ENCODE peak calls at places on chromosomes 16 and 17, in nine cellular contexts. I is heart left ventricle, T is stomach, H is HCT116, K is tibial nerve, F is GM12878, W is endothelial cell of umbilical vein, S is transverse colon, P is IMR-90. M is an unnamed sample.

GRCh38 chr17:42760652-42761581 is at the start of gene RAMP2:
- DNase-seq in W (peak), T (peak), P (no peak), F (no peak), K (no peak), S (no peak), H (no peak), I (peak), M (no peak)

GRCh38 chr17:72512649-72513556 is 392.1 kb downstream of the SOX9 start:
- DNase-seq in T (no peak), S (no peak), W (no peak), K (no peak), I (no peak), H (no peak), P (no peak), F (no peak), M (no peak)

GRCh38 chr16:10966129-10966528 is 21.8 kb downstream of the CLEC16A start:
- DNase-seq in K (no peak), T (no peak), I (no peak), F (no peak), W (peak), H (no peak), S (no peak), P (no peak), M (no peak)

GRCh38 chr17:17508641-17509591 is 12.7 kb upstream of the RASD1 start:
- DNase-seq in S (no peak), P (no peak), I (no peak), F (no peak), K (no peak), T (no peak), W (no peak), H (no peak), M (no peak)

GRCh38 chr17:10620823-10621222 is 36.3 kb downstream of the MYH3 start:
- DNase-seq in F (no peak), P (no peak), I (no peak), H (no peak), K (no peak), W (no peak), S (no peak), T (no peak), M (no peak)

GRCh38 chr17:7380855-7381683 is at the start of gene TNK1:
- DNase-seq in H (no peak), T (peak), P (no peak), K (no peak), S (peak), F (no peak), I (peak), W (no peak), M (no peak)

GRCh38 chr16:66629856-66630255 is 25.4 kb downstream of the CMTM3 start:
- DNase-seq in S (no peak), T (no peak), H (no peak), K (no peak), F (no peak), P (no peak), I (no peak), W (no peak), M (no peak)

GRCh38 chr16:61879306-61879705 is 156.9 kb downstream of the CDH8 start:
- DNase-seq in T (no peak), K (no peak), S (no peak), P (no peak), W (no peak), F (no peak), I (no peak), H (no peak), M (no peak)

GRCh38 chr17:33786478-33786877 is 468.6 kb upstream of the CCL2 start:
- DNase-seq in H (no peak), S (no peak), T (no peak), I (peak), F (no peak), P (no peak), W (no peak), K (peak), M (no peak)

GRCh38 chr17:63364387-63364786 is 81.7 kb downstream of the CYB561 start:
- DNase-seq in T (no peak), F (no peak), H (no peak), W (no peak), P (peak), I (no peak), S (no peak), K (no peak), M (no peak)

GRCh38 chr16:3690991-3691720 is 26.2 kb downstream of the TRAP1 start:
- DNase-seq in H (no peak), W (no peak), F (no peak), S (no peak), I (no peak), K (peak), P (no peak), T (no peak), M (no peak)

GRCh38 chr16:55710466-55710865 is 54.7 kb downstream of the SLC6A2 start:
- DNase-seq in F (no peak), P (no peak), K (no peak), W (no peak), H (no peak), S (no peak), I (no peak), T (no peak), M (no peak)

GRCh38 chr17:48630925-48631692 is 5.0 kb upstream of the HOXB9 start:
- DNase-seq in F (no peak), T (no peak), H (no peak), I (no peak), W (no peak), P (no peak), S (peak), K (no peak), M (no peak)

GRCh38 chr17:43661699-43662431 is at the start of gene MEOX1:
- DNase-seq in T (no peak), P (peak), W (no peak), S (no peak), K (no peak), H (no peak), F (peak), I (peak), M (peak)

GRCh38 chr17:81513669-81514484 is 1.3 kb upstream of the ACTG1 start:
- DNase-seq in P (peak), T (peak), W (peak), K (peak), S (peak), F (no peak), H (no peak), I (peak), M (no peak)

GRCh38 chr17:71464241-71464640 is 656.6 kb upstream of the SOX9 start:
- DNase-seq in S (no peak), K (no peak), W (no peak), H (no peak), F (no peak), P (no peak), T (no peak), I (no peak), M (no peak)

GRCh38 chr16:52825882-52826281 is 226.8 kb downstream of the CHD9NB start:
- DNase-seq in K (no peak), W (no peak), H (no peak), I (no peak), F (no peak), S (no peak), T (no peak), P (no peak), M (no peak)

GRCh38 chr17:64466019-64466735 is 17.3 kb downstream of the MILR1 start:
- DNase-seq in K (no peak), I (no peak), H (no peak), T (no peak), P (no peak), S (no peak), W (no peak), F (no peak), M (no peak)

GRCh38 chr17:44005527-44005864 is 1.1 kb downstream of the NAGS start:
- DNase-seq in I (no peak), H (no peak), W (no peak), F (no peak), K (no peak), P (no peak), S (no peak), T (no peak), M (no peak)

GRCh38 chr17:66302761-66303626 is 581 bp downstream of the PRKCA start:
- DNase-seq in H (no peak), P (peak), T (peak), W (peak), I (peak), K (peak), S (peak), F (no peak), M (peak)

GRCh38 chr16:79795556-79795955 is 195.0 kb upstream of the MAF start:
- DNase-seq in P (no peak), K (no peak), S (no peak), F (no peak), T (no peak), W (no peak), I (no peak), H (no peak), M (no peak)

GRCh38 chr16:81457326-81458133 is 12.9 kb downstream of the CMIP start:
- DNase-seq in K (no peak), W (peak), T (no peak), F (no peak), I (no peak), H (peak), S (no peak), P (peak), M (peak)

GRCh38 chr16:8720080-8720966 is 45.9 kb downstream of the ABAT start:
- DNase-seq in F (no peak), S (no peak), I (peak), W (no peak), T (no peak), H (no peak), P (no peak), K (no peak), M (no peak)

GRCh38 chr17:49787932-49788442 is 494 bp upstream of the KAT7 start:
- DNase-seq in H (no peak), S (peak), F (no peak), P (no peak), I (peak), W (no peak), K (no peak), T (no peak), M (no peak)

GRCh38 chr17:10790491-10791401 is 13.2 kb downstream of the TMEM238L start:
- DNase-seq in P (no peak), I (no peak), T (peak), H (no peak), K (peak), S (peak), F (no peak), W (no peak), M (no peak)

GRCh38 chr16:83899272-83899897 is 470 bp downstream of the MLYCD start:
- DNase-seq in W (peak), F (no peak), S (peak), I (peak), H (no peak), T (peak), K (no peak), P (peak), M (no peak)

GRCh38 chr16:10871157-10871991 is 5.6 kb upstream of the CIITA start:
- DNase-seq in H (peak), P (peak), T (peak), W (no peak), S (peak), F (peak), I (peak), K (no peak), M (peak)

GRCh38 chr17:72697602-72698146 is 394.8 kb downstream of the SLC39A11 start:
- DNase-seq in S (no peak), T (no peak), I (no peak), H (no peak), K (no peak), F (no peak), P (peak), W (no peak), M (no peak)

GRCh38 chr17:81043725-81044427 is 8.9 kb downstream of the BAIAP2 start:
- DNase-seq in K (no peak), F (no peak), P (no peak), I (no peak), S (no peak), W (peak), T (peak), H (peak), M (peak)

GRCh38 chr16:89504061-89504460 is 4.1 kb upstream of the SPG7 start:
- DNase-seq in I (no peak), S (no peak), T (no peak), H (no peak), P (no peak), K (no peak), F (no peak), W (no peak), M (no peak)

GRCh38 chr16:89506791-89507191 is 1.4 kb upstream of the SPG7 start:
- DNase-seq in P (no peak), H (no peak), F (no peak), I (no peak), K (no peak), T (no peak), W (no peak), S (no peak), M (no peak)

GRCh38 chr16:89506113-89506504 is 2.1 kb upstream of the SPG7 start:
- DNase-seq in W (no peak), T (peak), K (no peak), H (no peak), I (peak), S (no peak), P (no peak), F (no peak), M (no peak)

GRCh38 chr16:89507219-89507833 is 877 bp upstream of the SPG7 start:
- DNase-seq in T (peak), W (no peak), P (no peak), K (no peak), H (no peak), S (no peak), F (no peak), I (peak), M (no peak)

GRCh38 chr16:89505204-89506112 is 2.7 kb upstream of the SPG7 start:
- DNase-seq in I (peak), T (peak), F (peak), K (peak), P (peak), W (peak), H (peak), S (peak), M (peak)
- TF ChIP-seq POLR2A in I (no peak), T (no peak), F (peak), K (no peak), P (peak), W (peak), H (peak), S (peak), M (no peak)

GRCh38 chr16:68136515-68136914 is 51.3 kb downstream of the NFATC3 start:
- DNase-seq in W (no peak), F (no peak), I (no peak), P (no peak), S (no peak), H (no peak), K (no peak), T (no peak), M (no peak)

GRCh38 chr16:68128577-68129305 is 43.6 kb downstream of the NFATC3 start:
- DNase-seq in H (no peak), K (no peak), F (no peak), S (no peak), P (peak), I (no peak), W (peak), T (no peak), M (no peak)

GRCh38 chr16:68130520-68130919 is 45.4 kb downstream of the NFATC3 start:
- DNase-seq in W (no peak), S (no peak), T (no peak), H (no peak), I (no peak), P (no peak), F (no peak), K (no peak), M (no peak)

GRCh38 chr16:68134644-68135043 is 49.5 kb downstream of the NFATC3 start:
- DNase-seq in T (no peak), S (no peak), F (no peak), K (no peak), I (no peak), H (no peak), P (no peak), W (no peak), M (no peak)

GRCh38 chr16:68131813-68132706 is 46.9 kb downstream of the NFATC3 start:
- DNase-seq in I (no peak), T (no peak), S (no peak), W (no peak), P (no peak), F (no peak), K (no peak), H (no peak), M (no peak)
- TF ChIP-seq POLR2A in I (no peak), T (no peak), S (no peak), W (no peak), P (no peak), F (no peak), K (no peak), H (no peak), M (no peak)

GRCh38 chr16:2008631-2009301 is 855 bp downstream of the ZNF598 start:
- DNase-seq in W (peak), S (no peak), H (no peak), T (no peak), I (no peak), F (no peak), P (peak), K (no peak), M (no peak)

GRCh38 chr16:2009302-2009711 is 314 bp downstream of the ZNF598 start:
- DNase-seq in W (peak), H (no peak), K (no peak), S (no peak), T (no peak), I (no peak), P (no peak), F (no peak), M (no peak)

GRCh38 chr16:2008009-2008526 is 1.6 kb downstream of the ZNF598 start:
- DNase-seq in H (no peak), T (no peak), S (peak), F (no peak), K (no peak), P (peak), I (no peak), W (peak), M (no peak)

GRCh38 chr16:2007081-2007836 is 2.4 kb downstream of the ZNF598 start:
- DNase-seq in P (no peak), I (no peak), S (no peak), H (no peak), F (no peak), T (no peak), K (no peak), W (no peak), M (no peak)

DNA sequence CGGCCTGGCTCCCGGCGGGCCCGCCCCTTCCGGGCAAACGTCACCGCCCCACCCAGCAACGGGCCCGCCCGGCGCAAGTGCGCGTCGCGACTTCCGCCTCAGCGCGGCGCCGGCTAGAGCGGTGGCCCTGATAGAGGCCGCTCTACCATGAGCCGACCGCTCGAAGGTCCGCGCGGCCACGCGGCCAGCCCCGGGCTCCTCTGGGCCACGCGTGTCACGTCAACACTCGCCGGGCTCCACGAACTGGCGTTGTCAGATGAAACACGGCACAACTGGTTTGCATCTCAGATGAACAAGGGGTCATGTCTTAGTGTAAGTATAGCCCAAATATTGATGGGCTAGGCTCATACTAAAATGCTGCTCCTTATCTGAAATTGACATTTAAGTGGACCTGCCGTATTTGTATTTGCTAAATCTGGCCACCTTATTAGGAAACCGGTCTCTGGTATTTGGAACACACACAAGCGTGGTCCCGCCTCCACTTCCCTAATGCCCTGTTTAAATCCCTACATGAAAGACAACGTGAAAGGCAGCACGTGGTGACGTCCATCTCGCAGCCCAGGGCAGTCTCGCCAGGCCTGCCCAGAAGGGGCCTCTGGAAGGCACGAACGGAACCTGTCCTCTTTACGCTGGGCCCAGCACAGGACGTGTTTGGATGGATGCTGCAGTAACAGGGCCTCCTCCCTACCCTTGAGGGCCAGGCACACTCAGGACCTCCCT is at the start of gene ZNF598:
- DNase-seq in H (peak), K (peak), W (peak), T (peak), F (no peak), I (peak), P (peak), S (peak), M (peak)
- TF ChIP-seq POLR2A in H (no peak), K (peak), W (peak), T (no peak), F (peak), I (no peak), P (peak), S (peak), M (peak)

GRCh38 chr16:2527784-2528100 is 3.5 kb downstream of the CEMP1 start:
- DNase-seq in K (no peak), S (no peak), W (no peak), T (no peak), F (no peak), P (no peak), H (no peak), I (peak), M (no peak)
- TF ChIP-seq POLR2A in K (no peak), S (no peak), W (no peak), T (no peak), F (no peak), P (no peak), H (no peak), I (no peak), M (no peak)

GRCh38 chr16:87950765-87951549 is at the start of gene BANP:
- DNase-seq in K (peak), S (peak), I (peak), F (peak), P (peak), T (peak), H (peak), W (peak), M (peak)
- TF ChIP-seq POLR2A in K (peak), S (peak), I (no peak), F (peak), P (no peak), T (no peak), H (no peak), W (no peak), M (no peak)

GRCh38 chr17:57407287-57408063 is 151.2 kb downstream of the MSI2 start:
- DNase-seq in T (peak), P (no peak), W (no peak), H (no peak), S (peak), F (no peak), K (no peak), I (no peak), M (no peak)
- TF ChIP-seq POLR2A in T (no peak), P (no peak), W (no peak), H (no peak), S (peak), F (no peak), K (no peak), I (no peak), M (no peak)

GRCh38 chr16:29760567-29761279 is 14.9 kb upstream of the C16orf54 start:
- DNase-seq in I (no peak), K (no peak), F (no peak), S (no peak), H (no peak), W (no peak), P (no peak), T (no peak), M (no peak)
- TF ChIP-seq POLR2A in I (no peak), K (no peak), F (no peak), S (no peak), H (no peak), W (no peak), P (no peak), T (no peak), M (no peak)

GRCh38 chr17:19384723-19385391 is 2.1 kb downstream of the MFAP4 start:
- DNase-seq in W (no peak), I (peak), P (peak), H (no peak), K (peak), S (peak), F (no peak), T (peak), M (no peak)
- TF ChIP-seq POLR2A in W (no peak), I (no peak), P (no peak), H (no peak), K (no peak), S (no peak), F (peak), T (no peak), M (no peak)

GRCh38 chr17:75272848-75273184 is 1.8 kb upstream of the MIF4GD start:
- DNase-seq in W (no peak), S (no peak), H (no peak), I (no peak), T (no peak), F (no peak), P (no peak), K (no peak), M (no peak)

GRCh38 chr17:75271955-75272847 is 1.2 kb upstream of the MIF4GD start:
- DNase-seq in I (peak), F (no peak), K (no peak), T (no peak), P (peak), W (no peak), H (no peak), S (no peak), M (no peak)

GRCh38 chr17:75270218-75270965 is 639 bp downstream of the MIF4GD start:
- DNase-seq in I (peak), T (peak), K (peak), F (no peak), S (peak), P (peak), W (peak), H (peak), M (peak)

GRCh38 chr17:75270966-75271232 is at the start of gene MIF4GD:
- DNase-seq in T (no peak), W (no peak), P (peak), K (no peak), H (no peak), S (no peak), F (no peak), I (no peak), M (no peak)

GRCh38 chr17:75271233-75271954 is 363 bp upstream of the MIF4GD start:
- DNase-seq in T (peak), W (peak), I (peak), K (peak), P (no peak), H (no peak), F (no peak), S (peak), M (peak)
- TF ChIP-seq POLR2A in T (no peak), W (no peak), I (no peak), K (no peak), P (no peak), H (peak), F (peak), S (peak), M (peak)